ENCODE peak calls at places on chromosomes 12 and 14, in seven cellular contexts. C is keratinocyte, E is kidney glomerular epithelial cell, V is AG08395, S is EH, A is T-helper 1 cell, Q is HL-60. N is an unnamed sample.

GRCh38 chr12:20830456-20830855 is 20.0 kb downstream of the SLCO1B3 start:
- DNase-seq in E (no peak), A (no peak), V (no peak), S (no peak), Q (no peak), C (no peak), N (no peak)

GRCh38 chr14:92973798-92974372 is 50.9 kb downstream of the CHGA start:
- DNase-seq in S (peak; percentile 43), E (no peak), A (no peak), Q (no peak), V (peak; percentile 34), C (no peak), N (no peak)

GRCh38 chr14:52951730-52952481 is 1.1 kb upstream of the FERMT2 start:
- DNase-seq in C (no peak), A (no peak), V (peak; percentile 71), S (peak; percentile 88), Q (no peak), E (peak; percentile 82), N (no peak)

GRCh38 chr12:12201274-12201758 is 65.5 kb downstream of the LRP6 start:
- DNase-seq in A (no peak), V (no peak), Q (no peak), E (no peak), S (no peak), C (no peak), N (no peak)

GRCh38 chr12:14769462-14769836 is 33.8 kb downstream of the WBP11 start:
- DNase-seq in V (no peak), Q (no peak), A (no peak), E (no peak), S (peak; percentile 20), C (no peak), N (peak; percentile 30)

GRCh38 chr14:65211341-65211987 is 109.1 kb upstream of the MAX start:
- DNase-seq in E (no peak), Q (no peak), V (peak; percentile 38), A (no peak), S (peak; percentile 75), C (no peak), N (no peak)

GRCh38 chr14:32513571-32514009 is 184.5 kb downstream of the AKAP6 start:
- DNase-seq in S (peak; percentile 55), A (no peak), Q (no peak), C (no peak), V (no peak), E (peak; percentile 30), N (peak; percentile 10)

GRCh38 chr12:15154108-15154507 is 67.1 kb downstream of the RERG start:
- DNase-seq in E (no peak), S (no peak), V (no peak), Q (no peak), A (no peak), C (no peak), N (no peak)

GRCh38 chr14:72714871-72715214 is 179.1 kb downstream of the DPF3 start:
- DNase-seq in Q (no peak), E (no peak), C (no peak), A (no peak), V (no peak), S (no peak), N (no peak)

GRCh38 chr12:106590601-106591000 is 7.8 kb downstream of the RFX4 start:
- DNase-seq in V (no peak), S (no peak), C (no peak), Q (no peak), A (no peak), E (no peak), N (no peak)

GRCh38 chr12:4153343-4153892 is 120.1 kb upstream of the CCND2 start:
- DNase-seq in Q (peak; percentile 60), V (no peak), C (no peak), S (no peak), E (no peak), A (peak; percentile 29), N (peak; percentile 47)

GRCh38 chr14:24070285-24071143 is 848 bp upstream of the CPNE6 start:
- DNase-seq in A (no peak), S (no peak), E (no peak), V (no peak), C (no peak), Q (peak; percentile 42), N (no peak)

GRCh38 chr14:41349289-41349910 is 257.3 kb upstream of the LRFN5 start:
- DNase-seq in S (no peak), V (no peak), Q (no peak), A (no peak), C (no peak), E (no peak), N (no peak)

GRCh38 chr14:78143489-78144145 is 26.6 kb upstream of the NRXN3 start:
- DNase-seq in C (peak; percentile 33), S (no peak), V (no peak), Q (no peak), A (no peak), E (peak; percentile 14), N (no peak)

GRCh38 chr14:26525057-26525456 is 72.8 kb downstream of the NOVA1 start:
- DNase-seq in E (no peak), A (no peak), C (no peak), Q (no peak), S (no peak), V (no peak), N (no peak)

GRCh38 chr14:34833545-34834523 is 41.3 kb downstream of the BAZ1A start:
- DNase-seq in Q (peak; percentile 62), V (no peak), S (no peak), E (no peak), A (no peak), C (no peak), N (peak; percentile 89)

GRCh38 chr14:59254911-59255545 is 66.6 kb downstream of the DAAM1 start:
- DNase-seq in E (no peak), S (peak; percentile 68), Q (no peak), A (no peak), V (peak; percentile 47), C (no peak), N (no peak)

GRCh38 chr12:75908961-75909699 is 122.4 kb downstream of the PHLDA1 start:
- DNase-seq in E (no peak), V (peak; percentile 76), S (peak; percentile 82), C (no peak), A (no peak), Q (no peak), N (no peak)

GRCh38 chr14:99564256-99564902 is 39.6 kb downstream of the CCDC85C start:
- DNase-seq in C (no peak), S (peak; percentile 84), E (no peak), V (no peak), Q (no peak), A (no peak), N (no peak)

GRCh38 chr12:96578526-96579125 is 89.2 kb downstream of the CFAP54 start:
- DNase-seq in A (no peak), S (peak; percentile 65), E (peak; percentile 20), V (peak; percentile 60), Q (peak; percentile 13), C (no peak), N (peak; percentile 43)

GRCh38 chr12:85448548-85449139 is 168.6 kb downstream of the ALX1 start:
- DNase-seq in C (no peak), V (peak; percentile 6), E (peak; percentile 9), Q (no peak), S (no peak), A (no peak), N (peak; percentile 36)

GRCh38 chr14:32754209-32754608 is 184.5 kb upstream of the NPAS3 start:
- DNase-seq in E (no peak), A (no peak), S (no peak), C (no peak), Q (no peak), V (no peak), N (no peak)